ENCODE peak calls at places on chromosomes 4 and X, in seven cellular contexts. M is stimulated activated CD8-positive, alpha-beta memory T cell treated with anti-CD3 and anti-CD28 coated beads, Interleukin-2, amount 100 ng/mL, for 1 hour; S is psoas muscle; N is activated T-cell treated with anti-CD3 and anti-CD28 coated beads for 24 hours; I is fibroblast of mammary gland; Z is ureter; P is tibial artery. R is an unnamed sample.

GRCh38 chr4:47668810-47669408 is 169.0 kb downstream of the CORIN start:
- DNase-seq in I (peak; percentile 66), Z (no peak), N (no peak), P (no peak), M (no peak), S (no peak), R (no peak)

GRCh38 chrX:151753313-151754041 is 18.9 kb downstream of the CNGA2 start:
- DNase-seq in I (peak; percentile 58), M (no peak), S (peak; percentile 68), Z (peak; percentile 61), P (peak; percentile 30), N (no peak), R (no peak)

GRCh38 chrX:15664487-15665444 is at the start of gene CLTRN:
- DNase-seq in M (no peak), P (no peak), I (no peak), N (no peak), S (no peak), Z (no peak), R (no peak)

GRCh38 chr4:15245006-15245530 is 182.8 kb upstream of the C1QTNF7 start:
- DNase-seq in M (no peak), P (no peak), N (no peak), I (no peak), Z (no peak), S (no peak), R (no peak)

GRCh38 chrX:85570496-85570895 is 191.0 kb upstream of the POF1B start:
- DNase-seq in M (no peak), I (no peak), N (no peak), S (no peak), Z (no peak), P (no peak), R (no peak)

GRCh38 chr4:80611366-80611765 is 275.8 kb downstream of the CFAP299 start:
- DNase-seq in M (no peak), S (no peak), Z (no peak), N (no peak), I (no peak), P (no peak), R (no peak)

GRCh38 chr4:94339779-94340178 is 2.9 kb downstream of the HPGDS start:
- DNase-seq in Z (no peak), N (peak; percentile 4), P (no peak), I (no peak), M (no peak), S (no peak), R (peak; percentile 2)

GRCh38 chrX:123924181-123924580 is 37.3 kb upstream of the STAG2 start:
- DNase-seq in M (no peak), I (no peak), Z (no peak), P (no peak), N (no peak), S (no peak), R (no peak)

GRCh38 chr4:25580633-25581467 is 74.8 kb upstream of the SLC34A2 start:
- DNase-seq in Z (no peak), I (no peak), N (no peak), S (no peak), M (no peak), P (no peak), R (no peak)

GRCh38 chr4:102543030-102543505 is 41.9 kb downstream of the NFKB1 start:
- DNase-seq in S (no peak), Z (no peak), P (no peak), M (no peak), I (no peak), N (no peak), R (no peak)

GRCh38 chr4:64780664-64781063 is 371.4 kb upstream of the TECRL start:
- DNase-seq in S (no peak), N (no peak), M (no peak), P (no peak), Z (no peak), I (no peak), R (no peak)

GRCh38 chr4:39970559-39971270 is 7.0 kb downstream of the PDS5A start:
- DNase-seq in I (no peak), Z (no peak), S (no peak), M (no peak), N (no peak), P (no peak), R (no peak)

GRCh38 chr4:188015025-188015778 is 19.6 kb downstream of the ZFP42 start:
- DNase-seq in N (no peak), M (no peak), I (no peak), P (no peak), Z (no peak), S (no peak), R (no peak)

GRCh38 chr4:165872443-165873297 is at the start of gene TLL1:
- DNase-seq in Z (no peak), M (no peak), I (peak; percentile 31), N (no peak), P (no peak), S (no peak), R (no peak)

R was measured in activated CD4-positive, alpha-beta T cell treated with anti-CD3 and anti-CD28 coated beads, Interleukin-2, amount 50 U/mL, for 24 hours.